ENCODE peak calls at places on chromosome 4, in seven cellular contexts. P is ecto neural progenitor cell; B is CD8-positive, alpha-beta T cell; Z is mucosa of gallbladder; J is left ventricle myocardium inferior; U is Calu3; K is NCI-H2081. R is an unnamed sample.

GRCh38 chr4:52588097-52588496 is 71.0 kb downstream of the USP46 start:
- DNase-seq in K (no peak), J (peak), B (no peak), U (peak), P (peak), Z (peak), R (no peak)

GRCh38 chr4:99853993-99854392 is 37.4 kb downstream of the DAPP1 start:
- DNase-seq in P (no peak), K (no peak), J (no peak), U (no peak), Z (no peak), B (no peak), R (no peak)

GRCh38 chr4:44535981-44536380 is 87.4 kb upstream of the KCTD8 start:
- DNase-seq in P (no peak), J (no peak), K (no peak), U (no peak), B (no peak), Z (no peak), R (no peak)

GRCh38 chr4:118037955-118038354 is 3.7 kb downstream of the NDST3 start:
- DNase-seq in K (no peak), J (no peak), B (no peak), P (no peak), Z (no peak), U (no peak), R (no peak)

GRCh38 chr4:8739820-8740665 is 131.6 kb downstream of the HMX1 start:
- DNase-seq in Z (no peak), B (no peak), K (no peak), U (no peak), P (peak), J (no peak), R (no peak)

GRCh38 chr4:143558823-143559756 is 45.6 kb downstream of the SMARCA5 start:
- DNase-seq in K (peak), J (peak), Z (peak), U (peak), B (peak), P (peak), R (peak)

GRCh38 chr4:76943790-76944189 is 5.8 kb upstream of the SEPTIN11 start:
- DNase-seq in K (no peak), J (no peak), P (no peak), B (no peak), U (no peak), Z (no peak), R (no peak)

GRCh38 chr4:121789960-121790829 is 10.9 kb upstream of the EXOSC9 start:
- DNase-seq in U (no peak), Z (no peak), P (no peak), J (no peak), K (no peak), B (no peak), R (no peak)

GRCh38 chr4:70801265-70801809 is 38.4 kb downstream of the GRSF1 start:
- DNase-seq in U (no peak), P (no peak), K (no peak), J (no peak), B (no peak), Z (no peak), R (no peak)

GRCh38 chr4:38322709-38323108 is 341.3 kb upstream of the KLF3 start:
- DNase-seq in K (no peak), B (no peak), J (peak), U (no peak), P (no peak), Z (no peak), R (peak)

GRCh38 chr4:149371021-149371420 is 444.6 kb downstream of the IQCM start:
- DNase-seq in Z (no peak), J (no peak), U (peak), P (no peak), B (no peak), K (peak), R (peak)

GRCh38 chr4:126223784-126224407 is 909.1 kb downstream of the FAT4 start:
- DNase-seq in Z (no peak), U (no peak), K (no peak), B (no peak), P (no peak), J (no peak), R (no peak)

GRCh38 chr4:3436798-3437581 is 4.8 kb upstream of the HGFAC start:
- DNase-seq in P (no peak), U (peak), K (no peak), B (no peak), Z (peak), J (no peak), R (no peak)

GRCh38 chr4:166501941-166502382 is 628.9 kb downstream of the TLL1 start:
- DNase-seq in P (peak), K (no peak), B (no peak), U (no peak), J (no peak), Z (no peak), R (no peak)

GRCh38 chr4:78544681-78545080 is 6.9 kb upstream of the ANXA3 start:
- DNase-seq in B (no peak), U (no peak), Z (no peak), J (no peak), K (no peak), P (no peak), R (no peak)

GRCh38 chr4:10773010-10773409 is 88.4 kb upstream of the CLNK start:
- DNase-seq in Z (no peak), B (no peak), K (peak), U (no peak), J (no peak), P (no peak), R (no peak)

GRCh38 chr4:94517492-94517891 is 65.8 kb downstream of the PDLIM5 start:
- DNase-seq in K (no peak), Z (no peak), U (no peak), J (no peak), P (no peak), B (no peak), R (no peak)

GRCh38 chr4:38424171-38424871 is 239.7 kb upstream of the KLF3 start:
- DNase-seq in B (no peak), Z (peak), K (no peak), J (peak), P (peak), U (peak), R (no peak)

GRCh38 chr4:85491527-85491926 is 16.6 kb downstream of the ARHGAP24 start:
- DNase-seq in J (no peak), B (no peak), K (peak), P (no peak), U (no peak), Z (no peak), R (peak)

GRCh38 chr4:53307819-53308773 is 57.8 kb downstream of the SCFD2 start:
- DNase-seq in J (no peak), P (no peak), U (no peak), K (no peak), Z (no peak), B (no peak), R (no peak)